ENCODE peak calls at places on chromosomes 1 and 21, in six cellular contexts. I, J, F, X, L and H are unnamed samples.

GRCh38 chr21:15255359-15256157 is 190.8 kb upstream of the NRIP1 start:
- DNase-seq in X (no peak), J (no peak), F (no peak), L (no peak), I (no peak), H (no peak)

GRCh38 chr1:193520472-193520871 is 334.1 kb upstream of the B3GALT2 start:
- DNase-seq in I (no peak), J (no peak), X (no peak), F (no peak), L (no peak), H (no peak)

GRCh38 chr1:217585577-217585976 is 45.3 kb downstream of the GPATCH2 start:
- DNase-seq in X (no peak), L (no peak), F (no peak), J (no peak), I (no peak), H (no peak)

GRCh38 chr1:223228201-223228600 is 85.2 kb upstream of the TLR5 start:
- DNase-seq in X (no peak), I (no peak), F (no peak), L (no peak), J (no peak), H (no peak)

GRCh38 chr1:111541721-111542120 is 38.3 kb upstream of the ADORA3 start:
- DNase-seq in J (no peak), L (no peak), F (no peak), I (no peak), X (no peak), H (peak; percentile 68)

GRCh38 chr1:67689267-67690017 is 4.4 kb downstream of the GADD45A start:
- DNase-seq in J (no peak), F (no peak), I (no peak), L (no peak), X (no peak), H (no peak)

GRCh38 chr1:205933672-205934618 is 9.3 kb downstream of the SLC26A9 start:
- DNase-seq in J (no peak), F (no peak), X (no peak), L (no peak), I (no peak), H (no peak)

GRCh38 chr1:115351143-115351542 is 13.1 kb upstream of the NGF start:
- DNase-seq in J (no peak), X (no peak), F (no peak), I (no peak), L (no peak), H (no peak)

GRCh38 chr1:153400244-153400643 is 9.4 kb upstream of the S100A8 start:
- DNase-seq in I (no peak), F (no peak), L (no peak), J (no peak), X (no peak), H (no peak)

GRCh38 chr1:178055093-178055492 is 38.8 kb upstream of the RASAL2 start:
- DNase-seq in X (no peak), L (no peak), F (peak; percentile 78), J (no peak), I (no peak), H (peak; percentile 26)

GRCh38 chr1:101006553-101006952 is 19.0 kb downstream of the DPH5 start:
- DNase-seq in X (no peak), F (no peak), I (no peak), J (no peak), L (no peak), H (no peak)

GRCh38 chr21:30434033-30434631 is 4.1 kb downstream of the KRTAP13-4 start:
- DNase-seq in I (no peak), J (no peak), L (no peak), X (peak; percentile 62), F (no peak), H (peak; percentile 3)

GRCh38 chr1:54117815-54118563 is 34.8 kb downstream of the CDCP2 start:
- DNase-seq in L (no peak), F (peak; percentile 32), I (no peak), X (no peak), J (no peak), H (no peak)

GRCh38 chr1:62352387-62352786 is 33.2 kb upstream of the KANK4 start:
- DNase-seq in F (no peak), J (no peak), I (no peak), L (no peak), X (no peak), H (no peak)

GRCh38 chr1:35287807-35288640 is 19.5 kb downstream of the ZMYM4 start:
- DNase-seq in J (no peak), F (no peak), X (no peak), L (no peak), I (no peak), H (no peak)

GRCh38 chr1:167305705-167306277 is 85.1 kb downstream of the POU2F1 start:
- DNase-seq in X (no peak), F (no peak), I (no peak), L (no peak), J (no peak), H (no peak)

GRCh38 chr1:162756523-162756922 is 34.0 kb upstream of the HSD17B7 start:
- DNase-seq in I (no peak), F (no peak), L (no peak), X (no peak), J (no peak), H (no peak)

GRCh38 chr1:11462224-11462923 is 16.6 kb upstream of the DISP3 start:
- DNase-seq in F (no peak), I (no peak), J (no peak), X (no peak), L (no peak), H (no peak)

GRCh38 chr1:218371927-218372672 is 27.0 kb downstream of the TGFB2 start:
- DNase-seq in I (no peak), X (no peak), J (no peak), F (no peak), L (no peak), H (no peak)

GRCh38 chr1:35120458-35121133 is 41.4 kb downstream of the ZMYM1 start:
- DNase-seq in L (no peak), J (no peak), F (no peak), X (no peak), I (no peak), H (no peak)

GRCh38 chr1:153513023-153513422 is 22.8 kb downstream of the S100A6 start:
- DNase-seq in F (no peak), I (no peak), X (no peak), L (no peak), J (no peak), H (no peak)

GRCh38 chr1:85692730-85693314 is 15.4 kb downstream of the ZNHIT6 start:
- DNase-seq in X (no peak), J (no peak), I (no peak), F (no peak), L (no peak), H (peak; percentile 29)

GRCh38 chr1:167431261-167431908 is 86.9 kb downstream of the CD247 start:
- DNase-seq in J (no peak), F (no peak), X (no peak), I (no peak), L (no peak), H (peak; percentile 66)

GRCh38 chr1:51919684-51920083 is 41.2 kb upstream of the NRDC start:
- DNase-seq in L (no peak), I (no peak), J (no peak), F (no peak), X (no peak), H (no peak)